ENCODE peak calls at places on chromosomes 6 and 20, in five cellular contexts. C is heart right ventricle, Z is astrocyte, O is progenitor cell of endocrine pancreas, H is Panc1. V is an unnamed sample.

GRCh38 chr6:43806041-43806757 is 36.2 kb downstream of the VEGFA start:
- DNase-seq in H (no peak), O (no peak), C (no peak), Z (no peak), V (no peak)

GRCh38 chr20:32638848-32639247 is 34.9 kb downstream of the C20orf203 start:
- DNase-seq in O (no peak), H (no peak), C (peak), Z (peak), V (no peak)

GRCh38 chr20:4937422-4938319 is 63.6 kb downstream of the SLC23A2 start:
- DNase-seq in C (no peak), O (no peak), Z (no peak), H (no peak), V (no peak)

GRCh38 chr6:70763754-70764153 is 96.1 kb downstream of the SMAP1 start:
- DNase-seq in C (no peak), O (no peak), H (no peak), Z (peak), V (no peak)

GRCh38 chr20:7272512-7272911 is 505.0 kb downstream of the BMP2 start:
- DNase-seq in C (no peak), O (no peak), H (no peak), Z (no peak), V (no peak)

GRCh38 chr6:22042713-22043112 is 254.1 kb downstream of the PRL start:
- DNase-seq in H (no peak), Z (no peak), C (peak), O (no peak), V (no peak)

GRCh38 chr6:163820745-163821456 is 406.4 kb downstream of the QKI start:
- DNase-seq in H (no peak), C (no peak), O (no peak), Z (no peak), V (no peak)

GRCh38 chr20:9617062-9617461 is 102.7 kb downstream of the LAMP5 start:
- DNase-seq in Z (peak), C (peak), H (peak), O (peak), V (no peak)

GRCh38 chr6:445571-446417 is 54.2 kb downstream of the IRF4 start:
- DNase-seq in H (no peak), Z (no peak), C (no peak), O (no peak), V (no peak)

GRCh38 chr6:43706788-43707187 is 19.2 kb upstream of the MRPS18A start:
- DNase-seq in C (no peak), H (no peak), Z (peak), O (no peak), V (no peak)

GRCh38 chr6:148746363-148747144 is at the start of gene UST:
- DNase-seq in Z (peak), C (peak), O (peak), H (no peak), V (peak)
- TF ChIP-seq CTCF in Z (peak), C (peak), O (peak), H (peak), V (peak)

DNA sequence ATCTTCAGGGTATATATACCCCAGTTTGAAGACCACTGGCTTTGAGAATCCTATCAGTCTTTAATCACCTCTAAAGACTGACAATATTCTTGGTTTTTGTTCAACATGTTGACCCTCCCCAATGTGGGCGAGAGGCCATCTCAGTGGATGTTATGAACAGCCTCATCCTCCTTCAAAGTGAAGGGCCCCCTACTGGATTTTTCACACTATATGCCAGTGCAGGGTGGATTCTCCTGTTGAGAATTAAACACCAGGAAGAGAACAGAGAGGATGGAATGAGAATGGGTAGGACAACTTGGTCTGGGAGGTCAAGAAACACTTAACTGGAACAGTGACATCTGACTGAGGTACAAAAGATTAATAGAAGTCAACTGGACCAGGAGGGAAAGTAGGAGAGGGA is 327.1 kb downstream of the MAFB start:
- DNase-seq in C (no peak), O (no peak), H (no peak), Z (no peak), V (no peak)
- TF ChIP-seq CTCF in C (no peak), O (no peak), H (no peak), Z (no peak), V (no peak)

GRCh38 chr20:51815383-51816076 is 13.2 kb upstream of the SALL4 start:
- DNase-seq in O (no peak), C (no peak), Z (no peak), H (no peak), V (no peak)
- TF ChIP-seq CTCF in O (no peak), C (no peak), Z (no peak), H (no peak), V (no peak)

DNA sequence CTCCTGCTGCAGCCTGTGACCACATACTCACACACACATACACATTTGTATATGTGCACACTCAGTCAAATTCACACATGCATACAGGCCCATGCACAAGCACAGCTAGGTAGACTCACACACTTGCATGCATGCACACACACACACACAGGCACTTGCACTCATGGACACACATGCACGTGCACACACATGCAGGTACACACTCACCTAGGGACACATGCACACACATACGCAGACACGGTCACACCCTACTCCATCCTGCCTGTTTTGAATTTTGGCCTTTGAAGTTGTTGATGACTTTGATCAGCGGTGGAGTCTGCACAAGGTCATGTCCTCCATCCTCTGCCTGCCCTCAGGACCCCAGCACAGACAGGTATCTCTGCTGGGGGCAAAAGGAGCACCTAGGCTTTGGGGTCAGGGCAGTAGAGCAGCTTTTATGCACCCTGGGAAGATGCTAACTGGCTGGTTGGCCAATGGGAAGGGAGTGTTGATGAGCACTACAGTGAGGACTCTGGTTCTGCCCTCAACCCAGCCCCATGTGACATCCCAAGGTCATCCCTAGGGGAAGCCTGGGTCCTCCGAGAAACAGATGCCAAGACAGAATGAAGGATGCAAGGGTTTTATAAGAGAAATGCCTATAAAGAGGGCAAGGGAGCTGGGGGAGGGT is 218.3 kb downstream of the SLC24A3 start:
- DNase-seq in C (no peak), H (no peak), O (no peak), Z (no peak), V (no peak)
- TF ChIP-seq CTCF in C (no peak), H (no peak), O (no peak), Z (no peak), V (no peak)

DNA sequence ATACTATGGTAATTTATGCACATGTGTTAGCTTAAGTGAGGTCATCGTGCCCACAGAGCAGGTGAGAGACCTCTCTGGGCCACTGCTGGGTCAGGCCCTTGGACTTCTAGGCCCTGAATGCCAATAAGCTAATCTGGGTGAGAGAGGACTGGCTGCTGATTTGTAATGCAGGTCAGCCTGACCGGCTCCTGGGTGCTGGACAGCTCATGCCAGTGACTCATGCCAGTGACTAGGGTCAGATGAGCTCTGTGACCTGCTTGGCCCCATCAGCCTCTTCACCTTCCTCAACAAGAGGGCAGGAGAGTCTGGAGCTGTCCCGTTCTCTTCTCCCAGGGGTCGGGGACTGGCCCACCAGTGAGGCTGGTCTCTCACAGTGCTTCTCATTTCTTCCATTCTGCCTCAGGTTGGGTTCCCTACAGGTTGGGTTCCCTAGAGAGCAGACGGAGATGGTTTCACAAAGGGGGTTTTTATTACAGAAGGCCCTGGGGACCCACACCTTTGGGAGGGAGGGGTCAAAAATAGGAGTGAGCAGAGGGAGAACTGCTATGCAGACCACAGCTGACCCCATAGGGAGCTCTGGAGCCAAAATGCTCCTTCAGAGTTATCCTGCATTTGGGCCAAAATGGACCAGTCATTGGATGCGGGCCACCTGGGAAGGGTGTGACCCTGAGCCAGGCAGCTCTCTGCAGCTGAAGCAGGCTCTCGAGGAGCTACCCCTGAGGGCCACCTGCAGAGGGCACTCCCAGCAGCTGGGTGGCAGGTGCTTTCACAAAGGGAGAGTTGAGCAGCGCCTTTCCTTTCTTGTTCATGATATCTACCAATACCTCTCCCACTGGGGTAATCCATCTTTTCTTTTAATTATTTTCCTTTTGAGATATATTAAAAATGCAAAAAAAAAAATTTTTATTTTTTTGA is 2.2 kb upstream of the OXT start:
- DNase-seq in C (no peak), Z (no peak), O (no peak), H (no peak), V (no peak)
- TF ChIP-seq CTCF in C (no peak), Z (no peak), O (peak), H (no peak), V (no peak)

GRCh38 chr20:20454850-20455627 is 87.1 kb downstream of the INSM1 start:
- DNase-seq in C (no peak), Z (no peak), H (no peak), O (no peak), V (no peak)

GRCh38 chr20:20456736-20457135 is 88.8 kb downstream of the INSM1 start:
- DNase-seq in O (no peak), H (no peak), C (no peak), Z (no peak), V (no peak)

GRCh38 chr20:20455945-20456344 is 88.0 kb downstream of the INSM1 start:
- DNase-seq in O (no peak), Z (no peak), H (no peak), C (no peak), V (no peak)

GRCh38 chr20:20452254-20452676 is 84.4 kb downstream of the INSM1 start:
- DNase-seq in Z (peak), C (peak), O (no peak), H (no peak), V (no peak)

GRCh38 chr20:20454367-20454766 is 86.5 kb downstream of the INSM1 start:
- DNase-seq in H (no peak), Z (no peak), O (no peak), C (no peak), V (no peak)
- TF ChIP-seq CTCF in H (no peak), Z (no peak), O (no peak), C (no peak), V (no peak)